ENCODE peak calls at places on chromosomes 16 and 17, in four cellular contexts. D is HCT116; V is right lobe of liver; J is CD8-positive, alpha-beta memory T cell. A is an unnamed sample. For H3K36me3, the result is how much of the 10 kb centered on the place peaks cover.

GRCh38 chr16:68885321-68885720 is 42.0 kb downstream of the TANGO6 start:
- DNase-seq in D (no peak), V (no peak), J (no peak), A (peak)

GRCh38 chr17:27633312-27634025 is 2.5 kb downstream of the LGALS9 start:
- DNase-seq in D (no peak), V (no peak), J (no peak), A (no peak)

GRCh38 chr17:30113213-30113612 is 3.4 kb upstream of the NSRP1 start:
- DNase-seq in D (no peak), V (no peak), J (no peak), A (peak)

GRCh38 chr16:82082543-82083244 is 47.6 kb downstream of the HSD17B2 start:
- DNase-seq in D (peak), V (no peak), J (no peak), A (no peak)

GRCh38 chr16:86011532-86011931 is 112.6 kb downstream of the IRF8 start:
- DNase-seq in D (no peak), V (no peak), J (no peak), A (no peak)

GRCh38 chr17:28338056-28338768 is 2.7 kb downstream of the TNFAIP1 start:
- DNase-seq in D (no peak), V (no peak), J (no peak), A (no peak)

GRCh38 chr17:17181666-17182600 is 24.2 kb downstream of the PLD6 start:
- DNase-seq in D (no peak), V (no peak), J (no peak), A (no peak)

GRCh38 chr16:30875881-30876791 is 17.7 kb downstream of the BCL7C start:
- DNase-seq in D (no peak), V (no peak), J (no peak), A (peak)

GRCh38 chr16:86363057-86363490 is 147.3 kb upstream of the FOXF1 start:
- DNase-seq in D (no peak), V (no peak), J (no peak), A (peak)

DNA sequence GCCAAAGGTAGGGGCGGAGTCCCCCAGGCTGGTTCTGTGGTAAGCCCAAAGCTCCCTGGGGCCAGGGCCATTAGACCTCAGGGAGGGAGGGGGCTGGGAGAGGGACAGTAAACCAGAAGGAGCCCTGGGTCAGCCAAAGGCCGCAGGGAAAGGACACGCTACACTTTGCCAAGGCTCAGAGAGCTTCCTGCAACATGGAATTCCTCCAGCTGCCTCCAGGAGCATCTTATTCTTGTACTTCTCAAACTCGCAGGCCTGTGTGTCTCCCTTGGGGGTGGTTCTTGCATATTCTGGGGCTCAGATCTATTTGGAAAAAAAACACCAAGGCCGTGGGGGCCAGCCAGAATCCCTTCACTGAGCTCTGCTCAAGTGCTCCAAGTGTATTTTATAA is 25.1 kb downstream of the AKAP1 start:
- DNase-seq in D (no peak), V (peak), J (no peak), A (no peak)
- H3K36me3 ChIP-seq in D (under half), V (under half), J (under half), A (under half)

GRCh38 chr17:77465358-77466041 is 324.7 kb downstream of the SEC14L1 start:
- DNase-seq in D (no peak), V (peak), J (peak), A (no peak)
- H3K36me3 ChIP-seq in D (under half), V (under half), J (under half), A (under half)

DNA sequence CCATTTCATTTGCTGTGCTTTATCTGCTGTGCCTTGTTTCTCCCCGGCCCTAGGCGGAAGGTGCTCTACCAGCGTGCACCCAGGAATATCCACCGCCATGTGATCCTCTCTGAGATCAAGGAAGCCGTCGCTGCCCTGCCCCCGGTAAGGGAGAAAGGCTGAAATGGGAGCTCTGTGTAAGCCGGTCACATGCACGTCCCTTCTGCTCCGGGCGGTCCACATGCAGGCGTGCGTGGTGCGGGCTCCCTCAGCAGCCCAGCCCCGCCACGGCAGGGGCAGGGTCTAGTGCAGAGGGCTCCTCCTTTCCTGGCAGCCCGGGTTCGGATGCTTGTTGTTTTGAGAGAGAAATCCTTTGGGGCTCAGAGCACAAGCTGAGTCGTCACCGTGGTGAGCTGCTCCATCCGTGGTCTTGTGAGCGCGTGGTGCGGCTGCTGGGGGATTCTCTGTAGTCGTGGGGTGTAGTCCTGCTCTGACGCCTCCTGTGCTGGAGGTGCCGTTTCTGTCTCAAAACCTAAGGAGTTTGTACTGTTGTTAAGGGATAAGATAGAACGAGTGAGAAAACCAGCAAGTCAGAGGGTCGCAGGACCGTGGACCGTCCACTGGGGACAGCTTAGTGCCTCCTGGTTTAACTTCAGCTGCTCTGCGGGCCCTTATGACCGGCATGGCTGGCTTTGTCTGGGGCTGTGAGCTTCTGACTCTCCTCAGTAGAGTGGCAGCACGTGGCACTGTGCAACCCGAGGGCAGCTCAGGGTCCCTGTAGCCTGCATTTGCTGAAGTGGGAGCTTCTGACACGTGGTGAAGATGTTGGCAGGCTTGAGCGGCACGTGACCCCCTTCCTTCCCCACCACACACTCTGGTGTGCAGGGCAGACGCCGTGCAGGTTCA is 12.3 kb upstream of the MC1R start:
- DNase-seq in D (no peak), V (no peak), J (no peak), A (no peak)
- H3K36me3 ChIP-seq in D (under half), V (under half), J (under half), A (half or more)

GRCh38 chr17:10316986-10317834 is 55.6 kb downstream of the MYH13 start:
- DNase-seq in D (peak), V (no peak), J (no peak), A (no peak)
- H3K36me3 ChIP-seq in D (under half), V (under half), J (under half), A (under half)

DNA sequence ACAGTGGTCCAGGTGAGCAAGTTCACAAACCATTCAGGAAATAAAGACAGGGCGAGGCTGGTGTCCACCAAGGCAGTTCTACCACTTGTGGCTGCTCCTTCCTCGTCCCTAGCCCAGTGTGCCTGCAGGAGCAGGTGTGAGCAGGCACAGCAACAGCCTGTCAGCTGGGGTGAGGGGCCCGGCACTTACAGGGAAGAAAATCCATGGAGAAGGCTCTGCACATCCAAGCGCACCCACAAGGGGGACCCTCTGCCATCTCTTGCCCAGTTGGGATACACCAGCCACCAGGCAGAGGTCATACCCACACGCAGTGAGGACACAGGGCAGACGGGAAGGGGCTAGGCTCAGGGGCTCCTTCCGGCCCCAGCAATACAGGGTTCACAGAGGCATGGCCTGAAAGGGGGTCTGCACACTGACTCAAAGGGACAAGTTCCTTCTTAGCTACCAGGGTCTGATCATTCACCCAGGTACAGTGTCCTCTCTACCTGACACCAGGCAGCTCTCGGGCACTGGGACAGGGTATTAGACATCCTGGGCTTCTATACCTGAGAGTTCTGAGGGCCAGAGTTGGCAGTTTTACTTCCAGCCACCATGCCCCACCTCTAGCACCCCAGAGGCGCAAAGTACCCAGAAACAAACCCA is 27.0 kb downstream of the CDIP1 start:
- DNase-seq in D (no peak), V (no peak), J (no peak), A (peak)
- H3K36me3 ChIP-seq in D (under half), V (half or more), J (half or more), A (half or more)

GRCh38 chr17:51164911-51165679 is 1.1 kb upstream of the NME2 start:
- DNase-seq in D (no peak), V (peak), J (no peak), A (peak)
- H3K36me3 ChIP-seq in D (half or more), V (under half), J (under half), A (half or more)

GRCh38 chr16:22316411-22316811 is 19.2 kb downstream of the POLR3E start:
- DNase-seq in D (no peak), V (no peak), J (no peak), A (peak)

GRCh38 chr16:22317001-22317530 is 19.9 kb downstream of the POLR3E start:
- DNase-seq in D (no peak), V (no peak), J (no peak), A (no peak)

GRCh38 chr16:22320572-22321339 is 23.5 kb downstream of the POLR3E start:
- DNase-seq in D (no peak), V (no peak), J (no peak), A (peak)

GRCh38 chr16:22317625-22318024 is 20.4 kb downstream of the POLR3E start:
- DNase-seq in D (no peak), V (no peak), J (no peak), A (no peak)

DNA sequence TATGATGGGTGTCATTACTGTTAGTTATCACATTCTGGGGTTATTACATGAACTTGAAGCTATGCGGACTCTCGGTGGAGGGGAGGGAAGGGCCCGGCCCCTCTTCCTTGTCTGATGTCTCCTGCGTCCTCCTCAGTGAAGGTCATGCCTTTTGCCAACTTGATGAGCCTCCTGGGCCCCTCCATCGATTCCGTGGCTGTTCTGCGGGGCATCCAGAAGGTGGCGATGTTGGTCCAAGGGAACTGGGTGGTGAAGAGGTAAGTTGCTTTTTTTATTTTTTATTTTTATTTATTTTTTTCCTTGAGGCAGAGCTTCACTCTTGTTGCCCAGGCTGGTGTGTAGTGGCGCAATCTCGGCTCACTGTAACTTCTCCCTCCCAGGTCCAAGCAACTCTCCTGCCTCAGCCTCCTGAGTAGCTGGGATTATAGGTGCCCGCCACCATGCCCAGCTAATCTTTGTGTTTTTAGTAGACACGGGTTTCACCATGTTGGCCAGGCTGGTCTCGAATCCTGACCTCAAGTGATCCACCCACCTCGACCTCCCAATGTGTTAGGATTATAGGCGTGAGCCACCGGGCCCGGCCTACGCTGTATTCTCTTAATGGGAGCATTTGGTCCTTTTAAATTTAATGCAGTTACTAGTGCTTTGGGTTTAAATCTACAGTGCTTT is 21.6 kb downstream of the POLR3E start:
- DNase-seq in D (no peak), V (no peak), J (peak), A (no peak)
- H3K36me3 ChIP-seq in D (under half), V (half or more), J (half or more), A (half or more)

GRCh38 chr16:64996641-64997040 is 125.2 kb downstream of the CDH11 start:
- DNase-seq in D (no peak), V (no peak), J (no peak), A (no peak)

GRCh38 chr16:64991011-64991410 is 130.9 kb downstream of the CDH11 start:
- DNase-seq in D (no peak), V (no peak), J (no peak), A (no peak)

GRCh38 chr16:64997121-64997520 is 124.7 kb downstream of the CDH11 start:
- DNase-seq in D (no peak), V (no peak), J (no peak), A (no peak)

GRCh38 chr16:64990101-64990500 is 131.8 kb downstream of the CDH11 start:
- DNase-seq in D (no peak), V (no peak), J (no peak), A (no peak)

GRCh38 chr16:64993464-64993863 is 128.4 kb downstream of the CDH11 start:
- DNase-seq in D (no peak), V (no peak), J (no peak), A (no peak)
- H3K36me3 ChIP-seq in D (under half), V (under half), J (under half), A (under half)

A was measured in HAP-1.